ENCODE peak calls at places on chromosomes 1 and 21, in six cellular contexts. E, M, L, J, N and Y are unnamed samples. For H3K4me1, the result is how much of the 10 kb centered on the place peaks cover.

GRCh38 chr1:221274373-221274772 is 395.1 kb downstream of the HLX start:
- DNase-seq in N (no peak), M (no peak), L (no peak), J (no peak), E (no peak), Y (no peak)

GRCh38 chr1:96634863-96635262 is 86.7 kb upstream of the PTBP2 start:
- DNase-seq in M (peak), N (no peak), J (no peak), E (no peak), L (no peak), Y (no peak)

GRCh38 chr1:21100496-21100895 is 76.2 kb downstream of the EIF4G3 start:
- DNase-seq in E (no peak), L (peak), N (no peak), J (no peak), M (no peak), Y (no peak)

GRCh38 chr1:109298666-109299086 is 8.1 kb downstream of the MYBPHL start:
- DNase-seq in E (no peak), N (no peak), L (peak), M (peak), J (no peak), Y (peak)

GRCh38 chr1:28437260-28437923 is 67.9 kb downstream of the PHACTR4 start:
- DNase-seq in E (no peak), M (peak), J (peak), L (peak), N (peak), Y (no peak)

GRCh38 chr1:54861070-54861761 is 25.8 kb downstream of the DHCR24 start:
- DNase-seq in L (no peak), E (no peak), N (no peak), M (no peak), J (no peak), Y (no peak)

GRCh38 chr1:8684590-8684989 is 132.8 kb downstream of the RERE start:
- DNase-seq in N (no peak), L (no peak), J (no peak), M (no peak), E (no peak), Y (no peak)

GRCh38 chr1:16174886-16175598 is 19.2 kb upstream of the EPHA2 start:
- DNase-seq in L (no peak), J (no peak), N (no peak), E (no peak), M (no peak), Y (peak)

GRCh38 chr21:33112151-33112550 is 42.2 kb downstream of the OLIG1 start:
- DNase-seq in J (no peak), L (no peak), M (no peak), N (no peak), E (no peak), Y (no peak)

GRCh38 chr1:109762821-109763645 is 690 bp downstream of the EPS8L3 start:
- DNase-seq in N (peak), L (peak), M (peak), E (no peak), J (no peak), Y (peak)

GRCh38 chr1:8974551-8974950 is 28.9 kb downstream of the CA6 start:
- DNase-seq in M (no peak), J (no peak), L (no peak), N (no peak), E (no peak), Y (no peak)

GRCh38 chr1:206821493-206821892 is 43.9 kb upstream of the IL20 start:
- DNase-seq in J (no peak), M (no peak), L (no peak), E (no peak), N (no peak), Y (no peak)

GRCh38 chr21:45427331-45428271 is 22.6 kb downstream of the COL18A1 start:
- DNase-seq in E (no peak), J (no peak), M (peak), N (no peak), L (peak), Y (peak)

GRCh38 chr1:91582431-91582921 is 81.8 kb downstream of the CDC7 start:
- DNase-seq in M (peak), E (no peak), J (no peak), L (no peak), N (no peak), Y (no peak)

GRCh38 chr1:9473032-9473792 is 66.1 kb upstream of the SLC25A33 start:
- DNase-seq in E (no peak), L (peak), M (peak), N (peak), J (peak), Y (no peak)

GRCh38 chr1:198480876-198481275 is 59.6 kb downstream of the ATP6V1G3 start:
- DNase-seq in L (no peak), J (no peak), M (no peak), E (no peak), N (no peak), Y (no peak)

GRCh38 chr21:37266515-37267221 is 466 bp downstream of the VPS26C start:
- DNase-seq in N (no peak), L (peak), M (peak), E (no peak), J (peak), Y (peak)

GRCh38 chr1:37890378-37891014 is 31.1 kb upstream of the MTF1 start:
- DNase-seq in L (no peak), E (peak), J (peak), N (peak), M (peak), Y (no peak)

GRCh38 chr1:206935491-206936067 is 10.7 kb downstream of the PIGR start:
- DNase-seq in J (peak), N (no peak), E (peak), L (peak), M (no peak), Y (peak)

GRCh38 chr21:41585199-41585994 is 77.4 kb upstream of the TMPRSS2 start:
- DNase-seq in N (no peak), L (no peak), J (no peak), E (no peak), M (no peak), Y (no peak)
- H3K4me1 ChIP-seq in N (under half), L (under half), J (under half), E (under half), M (under half), Y (under half)

DNA sequence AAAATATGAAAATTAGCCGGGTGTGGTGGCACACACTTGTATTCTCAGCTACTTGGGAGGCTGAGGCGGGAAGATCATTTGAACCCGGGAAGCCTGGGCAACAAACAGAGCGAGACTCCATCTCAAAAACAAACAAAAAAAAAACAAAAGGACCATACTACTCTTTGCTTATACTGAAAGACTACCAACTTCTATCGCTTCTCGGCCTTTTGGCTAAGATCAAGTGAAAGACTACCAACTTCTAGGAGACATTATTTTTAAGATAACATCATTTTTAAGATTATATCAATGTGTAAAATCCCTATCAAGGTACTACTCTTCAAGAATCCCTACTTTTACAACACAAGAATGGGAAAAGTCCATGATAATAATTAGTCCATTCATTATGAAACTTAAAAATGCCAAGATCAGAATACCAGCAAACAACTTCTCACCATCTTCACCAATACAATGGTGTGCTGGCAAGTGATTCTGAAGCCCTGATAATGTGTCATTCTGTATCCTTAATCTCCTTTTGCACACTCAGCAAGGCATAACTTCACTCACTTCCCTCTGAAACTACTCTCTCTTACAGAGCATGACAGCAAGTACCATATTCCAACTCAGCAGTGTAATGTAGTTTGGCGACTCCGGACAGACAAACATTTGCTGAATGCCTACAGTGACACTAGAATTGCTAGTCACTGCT is 1.7 kb downstream of the PTP4A2 start:
- DNase-seq in N (no peak), L (no peak), E (no peak), J (no peak), M (peak), Y (no peak)
- H3K4me1 ChIP-seq in N (under half), L (under half), E (half or more), J (under half), M (under half), Y (under half)

GRCh38 chr1:178609015-178609414 is 96.1 kb downstream of the TEX35 start:
- DNase-seq in J (no peak), L (no peak), M (peak), E (no peak), N (no peak), Y (no peak)

GRCh38 chr1:178607718-178608408 is 95.0 kb downstream of the TEX35 start:
- DNase-seq in E (no peak), N (no peak), L (no peak), M (peak), J (no peak), Y (no peak)

GRCh38 chr1:178613271-178613945 is 100.5 kb downstream of the TEX35 start:
- DNase-seq in N (no peak), M (no peak), J (no peak), L (no peak), E (no peak), Y (no peak)

GRCh38 chr1:178614286-178614685 is 101.4 kb downstream of the TEX35 start:
- DNase-seq in L (no peak), J (no peak), E (no peak), N (no peak), M (no peak), Y (no peak)

DNA sequence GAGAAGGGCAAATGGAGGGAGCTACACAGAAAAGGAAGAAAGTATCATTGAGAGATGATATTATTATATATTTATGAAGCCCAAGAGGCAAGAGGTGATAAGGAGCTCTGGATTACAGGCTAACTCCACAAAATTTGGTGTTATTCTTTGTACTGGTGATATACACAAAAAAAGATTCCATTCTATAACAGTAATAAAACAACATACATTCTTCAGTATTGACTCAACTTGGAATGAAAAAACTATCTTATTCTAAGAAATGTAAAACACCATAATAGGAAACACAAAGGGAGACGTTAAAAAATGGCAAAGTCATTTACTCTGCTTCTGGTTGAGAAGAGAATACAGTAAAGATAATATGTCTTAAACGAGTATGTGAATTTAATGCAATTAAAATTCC is 99.4 kb downstream of the TEX35 start:
- DNase-seq in J (no peak), E (no peak), N (no peak), L (no peak), M (peak), Y (no peak)
- H3K4me1 ChIP-seq in J (under half), E (under half), N (under half), L (under half), M (under half), Y (under half)

DNA sequence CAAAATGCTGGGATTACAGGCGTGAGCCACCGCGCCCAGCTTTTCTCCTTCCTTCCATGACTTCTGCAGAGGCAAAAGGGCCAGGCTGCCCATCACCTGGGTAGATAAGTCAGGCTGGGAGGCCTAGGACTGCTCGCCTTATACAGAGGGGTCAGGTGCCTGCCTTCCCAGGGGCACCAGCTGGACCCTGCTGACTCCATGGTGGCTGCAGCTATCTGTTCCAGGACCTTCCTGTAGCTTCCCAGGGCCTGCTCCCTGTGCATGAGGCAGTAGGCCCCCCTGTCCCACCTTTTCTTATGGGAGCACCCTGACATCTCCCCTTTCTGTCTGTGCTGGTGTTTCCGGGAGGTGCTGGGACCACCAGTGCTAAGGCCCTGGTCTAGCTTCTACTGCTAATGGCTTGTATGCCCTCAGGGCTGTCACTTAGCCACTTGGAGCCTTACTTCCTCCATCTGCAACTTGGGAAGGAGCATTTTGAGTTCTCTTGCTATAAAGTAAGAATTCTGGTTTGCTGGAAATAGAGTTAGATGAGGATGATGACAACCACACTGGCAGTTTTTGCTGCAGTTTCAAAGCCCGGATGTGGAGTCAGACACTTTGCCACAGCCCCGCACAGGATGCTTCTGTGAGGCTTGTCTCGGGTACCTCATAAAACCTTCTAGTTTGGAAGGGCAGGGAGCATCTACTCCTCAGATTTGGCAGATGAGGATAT is 14.4 kb downstream of the SOX13 start:
- DNase-seq in J (no peak), L (no peak), E (no peak), N (no peak), M (no peak), Y (no peak)
- H3K4me1 ChIP-seq in J (half or more), L (under half), E (under half), N (under half), M (under half), Y (half or more)

GRCh38 chr21:15054089-15054488 is 10.7 kb downstream of the NRIP1 start:
- DNase-seq in M (no peak), J (no peak), L (no peak), N (no peak), E (no peak), Y (no peak)
- H3K4me1 ChIP-seq in M (under half), J (under half), L (under half), N (under half), E (half or more), Y (under half)